ENCODE peak calls at places on chromosomes 3 and 15, in four cellular contexts. G, I, N and S are unnamed samples. For H3K4me1, the result is how much of the 10 kb centered on the place peaks cover.

GRCh38 chr15:81133782-81134461 is at the start of gene CFAP161:
- DNase-seq in N (peak), I (peak), G (no peak), S (peak)

GRCh38 chr3:127524300-127524896 is 66.1 kb downstream of the TPRA1 start:
- DNase-seq in I (no peak), N (no peak), G (no peak), S (no peak)

GRCh38 chr15:66692391-66692790 is 9.6 kb upstream of the SMAD6 start:
- DNase-seq in I (no peak), N (no peak), G (no peak), S (no peak)

GRCh38 chr3:10376353-10376752 is 55.4 kb upstream of the SEC13 start:
- DNase-seq in N (no peak), G (peak), I (no peak), S (no peak)

GRCh38 chr15:77496710-77497107 is 76.0 kb downstream of the HMG20A start:
- DNase-seq in G (peak), N (peak), I (peak), S (peak)

GRCh38 chr3:67357610-67358458 is 296.6 kb downstream of the SUCLG2 start:
- DNase-seq in N (peak), I (no peak), G (peak), S (peak)

GRCh38 chr3:69149586-69149985 is 27.2 kb upstream of the LMOD3 start:
- DNase-seq in I (no peak), N (no peak), G (no peak), S (no peak)

GRCh38 chr3:187909871-187910270 is 164.6 kb upstream of the BCL6 start:
- DNase-seq in N (no peak), I (no peak), G (no peak), S (no peak)

GRCh38 chr3:94066829-94067470 is 4.1 kb downstream of the NSUN3 start:
- DNase-seq in I (no peak), G (no peak), N (no peak), S (no peak)

GRCh38 chr3:150096700-150097587 is 126.2 kb upstream of the PFN2 start:
- DNase-seq in N (no peak), G (no peak), I (no peak), S (no peak)
- H3K4me1 ChIP-seq in N (under half), G (under half), I (under half), S (under half)

GRCh38 chr15:57297630-57298029 is 78.7 kb upstream of the CGNL1 start:
- DNase-seq in G (no peak), N (no peak), I (no peak), S (no peak)

GRCh38 chr15:57297163-57297593 is 79.1 kb upstream of the CGNL1 start:
- DNase-seq in N (no peak), I (no peak), G (peak), S (no peak)

GRCh38 chr15:57296473-57297162 is 79.7 kb upstream of the CGNL1 start:
- DNase-seq in N (no peak), I (no peak), G (no peak), S (no peak)

GRCh38 chr15:57298843-57299550 is 77.3 kb upstream of the CGNL1 start:
- DNase-seq in I (no peak), G (no peak), N (no peak), S (no peak)

DNA sequence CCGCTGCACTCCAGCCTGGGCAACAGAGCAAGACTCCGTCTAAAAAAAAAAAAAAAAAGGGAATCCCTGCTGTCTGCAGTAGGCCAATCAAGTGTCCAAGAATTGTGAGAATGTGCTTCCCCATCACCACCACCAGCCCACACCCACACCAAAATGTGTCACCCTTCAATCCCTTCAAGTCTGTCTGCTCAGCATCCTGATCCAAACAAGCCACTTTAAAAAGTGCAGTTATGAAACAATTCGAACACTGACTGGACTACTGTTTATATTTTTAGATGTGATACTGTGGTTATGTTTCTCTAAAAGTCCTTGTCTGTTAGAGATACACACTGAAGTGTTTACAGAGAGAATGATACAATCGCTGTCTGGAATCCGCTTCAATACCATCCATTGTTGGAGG is 78.1 kb upstream of the CGNL1 start:
- DNase-seq in N (no peak), I (no peak), G (no peak), S (no peak)
- H3K27ac ChIP-seq in N (no peak), I (no peak), G (no peak), S (no peak)

GRCh38 chr3:4271834-4272233 is 31.3 kb upstream of the SETMAR start:
- DNase-seq in N (no peak), G (peak), I (no peak), S (no peak)
- TF ChIP-seq CTCF in N (peak), G (peak), I (peak), S (peak)

DNA sequence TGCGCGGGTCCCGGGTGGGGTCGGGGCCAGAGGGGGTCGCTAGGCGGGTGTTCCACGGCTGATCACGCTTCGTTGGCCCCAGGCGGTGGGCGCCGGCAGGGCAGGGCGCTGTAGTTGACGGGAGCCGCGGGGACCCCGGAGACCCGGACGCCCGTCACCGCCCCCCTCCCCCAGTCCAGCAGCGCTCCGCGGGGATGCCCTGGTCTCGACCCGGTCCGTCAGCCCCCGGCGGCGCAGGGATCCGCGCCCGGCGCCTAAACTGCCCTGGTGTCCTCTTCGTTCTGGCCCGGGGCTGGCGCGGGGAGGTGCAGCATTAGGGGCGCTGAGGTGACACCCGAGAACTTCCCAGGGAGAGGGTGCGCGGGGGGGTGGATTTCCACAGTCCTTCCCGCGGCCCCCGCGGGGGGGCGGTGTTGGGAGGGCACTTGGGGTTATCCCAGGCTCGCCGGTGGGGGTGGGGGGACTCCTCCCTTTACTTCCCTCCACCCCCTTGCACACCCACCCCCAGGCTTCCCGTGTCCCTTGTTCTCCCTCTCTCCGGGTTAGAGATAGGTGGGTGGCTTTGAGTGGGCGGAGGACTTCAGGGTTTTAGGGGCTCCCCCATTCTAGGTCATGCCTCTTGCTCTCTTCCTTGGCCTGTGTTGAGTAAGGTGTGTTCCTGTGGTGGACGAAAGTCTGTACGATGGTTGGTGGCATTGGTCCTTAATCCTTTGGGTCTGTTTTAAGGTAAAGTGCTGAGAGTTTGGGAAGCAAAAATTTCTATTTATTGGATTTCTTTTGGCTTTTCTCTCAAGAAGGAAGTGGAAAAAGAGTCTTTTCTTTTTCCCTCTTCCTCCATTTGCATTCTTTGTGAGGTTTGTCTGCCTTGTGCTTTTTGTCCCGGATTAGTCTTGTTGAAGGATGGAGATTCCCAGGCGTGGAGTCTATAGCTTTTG is 672 bp downstream of the SKIL start:
- DNase-seq in I (peak), G (peak), N (peak), S (no peak)
- H3K4me1 ChIP-seq in I (half or more), G (under half), N (under half), S (under half)

GRCh38 chr3:141367038-141367730 is 1.1 kb upstream of the ZBTB38 start:
- DNase-seq in I (no peak), G (no peak), N (no peak), S (peak)
- H3K27ac ChIP-seq in I (peak), G (no peak), N (peak), S (peak)

GRCh38 chr3:86180696-86181095 is 810.3 kb downstream of the VGLL3 start:
- DNase-seq in G (no peak), N (peak), I (no peak), S (no peak)
- TF ChIP-seq CTCF in G (no peak), N (peak), I (no peak), S (no peak)

GRCh38 chr3:31743690-31744089 is 211.0 kb downstream of the STT3B start:
- DNase-seq in G (no peak), I (no peak), N (peak), S (no peak)

GRCh38 chr3:31752305-31753049 is 219.8 kb downstream of the STT3B start:
- DNase-seq in N (no peak), G (no peak), I (no peak), S (no peak)

GRCh38 chr3:31747785-31748184 is 215.1 kb downstream of the STT3B start:
- DNase-seq in I (no peak), N (peak), G (no peak), S (no peak)

GRCh38 chr3:31753050-31753425 is 220.3 kb downstream of the STT3B start:
- DNase-seq in G (no peak), N (no peak), I (no peak), S (no peak)

DNA sequence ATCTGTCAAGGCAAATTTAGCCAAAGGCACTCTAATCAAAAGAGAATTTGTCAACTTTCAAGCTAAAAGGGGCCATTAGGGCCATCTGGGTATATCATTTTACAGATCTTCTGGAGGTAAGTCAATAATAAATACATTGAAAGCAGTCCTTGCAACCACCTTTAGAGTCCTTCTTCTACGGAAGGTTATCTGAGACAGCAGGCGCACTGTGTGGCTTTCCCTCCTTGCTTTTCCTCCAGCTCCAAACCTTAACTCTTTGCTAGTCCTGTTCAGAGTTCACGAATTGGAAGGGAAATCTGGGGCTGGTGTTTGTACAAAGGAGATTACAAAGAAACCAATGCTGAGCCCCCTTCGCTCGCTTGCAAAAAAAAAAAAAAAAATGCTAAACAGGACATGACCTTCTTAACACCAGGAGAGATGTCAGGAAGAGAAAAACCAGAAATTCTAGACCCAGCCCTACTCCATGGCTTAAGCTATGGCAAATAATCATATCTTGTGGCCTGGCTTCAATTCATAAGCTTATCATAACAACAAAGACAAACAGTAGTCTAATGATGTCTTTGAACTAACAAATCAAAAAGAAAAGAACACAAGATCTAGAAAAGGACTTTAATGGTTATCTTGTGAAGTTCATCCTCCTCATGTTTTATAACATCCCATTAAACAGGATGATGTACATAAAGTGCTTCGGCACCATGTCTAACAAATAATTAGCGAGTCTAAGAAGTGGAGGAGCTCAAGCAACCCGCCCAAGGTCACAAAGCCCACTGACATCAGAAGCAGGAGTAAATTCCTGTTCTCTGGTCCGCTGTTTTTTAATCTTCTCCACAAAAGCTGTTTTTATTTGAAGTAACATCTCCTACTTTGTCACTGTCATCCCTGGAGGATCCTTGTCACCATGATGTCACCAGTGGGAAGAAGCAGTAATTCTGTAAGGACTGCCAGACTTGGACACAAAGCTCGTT is 215.8 kb downstream of the STT3B start:
- DNase-seq in I (no peak), G (no peak), N (peak), S (no peak)
- H3K4me1 ChIP-seq in I (under half), G (under half), N (under half), S (under half)

GRCh38 chr3:179962617-179963387 is 73.9 kb downstream of the PEX5L start:
- DNase-seq in I (no peak), N (no peak), G (no peak), S (no peak)

GRCh38 chr3:179969525-179969924 is 67.2 kb downstream of the PEX5L start:
- DNase-seq in N (no peak), I (no peak), G (no peak), S (peak)

GRCh38 chr3:179971280-179971679 is 65.5 kb downstream of the PEX5L start:
- DNase-seq in G (no peak), N (no peak), I (no peak), S (peak)

GRCh38 chr3:179964867-179965266 is 71.9 kb downstream of the PEX5L start:
- DNase-seq in N (no peak), G (no peak), I (no peak), S (no peak)

DNA sequence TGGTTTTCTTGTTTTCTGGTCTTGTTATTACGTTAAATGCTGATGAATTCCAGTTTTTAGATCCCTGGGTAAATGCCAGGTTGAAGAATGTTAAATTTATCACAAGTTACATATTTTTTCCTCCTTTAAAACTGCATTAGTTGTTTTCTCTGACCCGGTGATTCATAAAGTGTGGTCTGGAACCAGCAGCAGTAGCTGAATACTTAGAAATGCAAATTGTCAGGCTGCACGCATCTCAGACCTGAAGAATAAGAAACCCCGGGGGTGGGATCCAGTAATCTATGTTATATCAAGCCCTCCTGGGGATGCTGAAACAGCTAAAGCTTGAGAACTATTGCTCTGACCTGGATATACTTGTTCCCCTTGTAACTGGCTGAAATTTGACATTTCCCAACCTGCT is 69.1 kb downstream of the PEX5L start:
- DNase-seq in I (no peak), N (no peak), G (no peak), S (no peak)
- H3K27ac ChIP-seq in I (no peak), N (no peak), G (no peak), S (no peak)

GRCh38 chr15:57496594-57496945 is 95.1 kb upstream of the MYZAP start:
- DNase-seq in I (no peak), N (no peak), G (no peak), S (no peak)
- TF ChIP-seq CTCF in I (no peak), N (no peak), G (no peak), S (no peak)

DNA sequence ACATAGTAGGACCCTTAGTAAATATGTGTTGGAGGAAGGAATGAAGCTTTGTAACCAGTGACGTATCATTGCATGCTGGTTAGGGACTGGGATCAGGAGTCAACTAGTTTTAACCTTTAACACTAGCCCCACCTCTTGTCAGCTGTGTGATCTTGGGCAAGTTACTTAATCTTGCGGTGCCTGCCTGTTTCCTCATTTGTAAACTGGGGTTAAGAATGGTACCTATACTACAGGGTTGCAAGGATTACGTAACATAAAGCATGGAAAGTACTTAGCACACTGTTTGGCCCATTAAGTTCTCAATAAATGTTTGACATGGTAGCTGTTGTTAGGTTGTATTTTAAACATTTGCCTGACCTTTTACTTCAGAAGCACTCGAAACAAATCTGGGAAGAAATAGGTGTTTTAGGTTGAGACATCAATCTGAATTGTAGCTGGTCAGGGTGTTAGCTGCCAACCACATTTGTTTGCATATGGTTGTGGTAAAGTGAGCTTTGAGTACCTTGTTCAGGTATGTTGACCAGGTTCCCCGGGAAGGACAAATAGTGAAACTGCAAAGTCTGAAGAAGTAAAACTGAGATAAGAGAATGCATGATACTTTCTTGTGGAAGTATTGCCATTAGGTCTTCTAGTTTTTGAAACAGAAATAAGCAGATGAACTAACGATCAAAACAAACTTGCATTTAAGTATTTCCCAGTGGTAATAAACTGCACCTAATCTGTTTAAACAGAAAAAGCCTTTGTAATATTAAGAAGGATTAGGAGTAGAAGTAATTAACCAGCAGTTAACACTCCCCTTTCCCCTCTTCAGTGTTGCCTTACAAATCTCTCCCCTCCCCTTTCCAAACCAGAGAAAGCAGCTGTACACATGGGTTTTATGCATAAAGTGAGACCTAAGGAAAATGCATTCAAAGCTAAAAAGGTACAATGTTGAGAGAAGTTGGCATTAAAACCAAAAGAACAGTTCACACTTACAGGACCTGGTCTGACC is 25.8 kb upstream of the SCAANT1 start:
- DNase-seq in N (no peak), I (no peak), G (peak), S (peak)
- H3K4me1 ChIP-seq in N (under half), I (half or more), G (under half), S (under half)